ENCODE peak calls at places on chromosomes 5 and 9, in six cellular contexts. One of them, this sample, is unnamed.

GRCh38 chr5:99355881-99356280 is 427.1 kb upstream of the CHD1 start:
- DNase-seq in T-helper 17 cell: no peak
- DNase-seq in stimulated activated CD4-positive, alpha-beta T cell treated with anti-CD3 and anti-CD28 coated beads, Interleukin-12 subunit alpha, Interleukin-12 subunit beta, amount 100 ng/mL, for 48 hours: no peak
- DNase-seq in EH: no peak
- DNase-seq in T-helper 1 cell: no peak
- DNase-seq in stimulated activated CD8-positive, alpha-beta memory T cell treated with anti-CD3 and anti-CD28 coated beads, Interleukin-2, amount 100 ng/mL, for 48 hours: no peak
- DNase-seq in this sample: no peak

GRCh38 chr9:101601904-101602765 is 7.4 kb upstream of the PPP3R2 start:
- DNase-seq in T-helper 17 cell: no peak
- DNase-seq in T-helper 1 cell: no peak
- DNase-seq in stimulated activated CD4-positive, alpha-beta T cell treated with anti-CD3 and anti-CD28 coated beads, Interleukin-12 subunit alpha, Interleukin-12 subunit beta, amount 100 ng/mL, for 48 hours: no peak
- DNase-seq in EH: peak
- DNase-seq in stimulated activated CD8-positive, alpha-beta memory T cell treated with anti-CD3 and anti-CD28 coated beads, Interleukin-2, amount 100 ng/mL, for 48 hours: no peak
- DNase-seq in this sample: peak

GRCh38 chr9:128552744-128553221 is 396 bp downstream of the SPTAN1 start:
- DNase-seq in T-helper 17 cell: peak
- DNase-seq in T-helper 1 cell: peak
- DNase-seq in EH: peak
- DNase-seq in stimulated activated CD8-positive, alpha-beta memory T cell treated with anti-CD3 and anti-CD28 coated beads, Interleukin-2, amount 100 ng/mL, for 48 hours: no peak
- DNase-seq in stimulated activated CD4-positive, alpha-beta T cell treated with anti-CD3 and anti-CD28 coated beads, Interleukin-12 subunit alpha, Interleukin-12 subunit beta, amount 100 ng/mL, for 48 hours: peak
- DNase-seq in this sample: no peak

GRCh38 chr9:69499401-69499800 is 172.8 kb downstream of the APBA1 start:
- DNase-seq in stimulated activated CD4-positive, alpha-beta T cell treated with anti-CD3 and anti-CD28 coated beads, Interleukin-12 subunit alpha, Interleukin-12 subunit beta, amount 100 ng/mL, for 48 hours: no peak
- DNase-seq in T-helper 1 cell: no peak
- DNase-seq in T-helper 17 cell: no peak
- DNase-seq in EH: no peak
- DNase-seq in stimulated activated CD8-positive, alpha-beta memory T cell treated with anti-CD3 and anti-CD28 coated beads, Interleukin-2, amount 100 ng/mL, for 48 hours: no peak
- DNase-seq in this sample: no peak

GRCh38 chr5:42884326-42884725 is 72.6 kb upstream of the SELENOP start:
- DNase-seq in stimulated activated CD4-positive, alpha-beta T cell treated with anti-CD3 and anti-CD28 coated beads, Interleukin-12 subunit alpha, Interleukin-12 subunit beta, amount 100 ng/mL, for 48 hours: no peak
- DNase-seq in stimulated activated CD8-positive, alpha-beta memory T cell treated with anti-CD3 and anti-CD28 coated beads, Interleukin-2, amount 100 ng/mL, for 48 hours: no peak
- DNase-seq in T-helper 17 cell: no peak
- DNase-seq in T-helper 1 cell: no peak
- DNase-seq in EH: no peak
- DNase-seq in this sample: no peak

GRCh38 chr9:93288891-93289883 is 105.2 kb downstream of the WNK2 start:
- DNase-seq in EH: peak
- DNase-seq in T-helper 17 cell: no peak
- DNase-seq in stimulated activated CD4-positive, alpha-beta T cell treated with anti-CD3 and anti-CD28 coated beads, Interleukin-12 subunit alpha, Interleukin-12 subunit beta, amount 100 ng/mL, for 48 hours: no peak
- DNase-seq in stimulated activated CD8-positive, alpha-beta memory T cell treated with anti-CD3 and anti-CD28 coated beads, Interleukin-2, amount 100 ng/mL, for 48 hours: no peak
- DNase-seq in T-helper 1 cell: no peak
- DNase-seq in this sample: no peak

GRCh38 chr5:454936-455335 is 12.0 kb downstream of the EXOC3 start:
- DNase-seq in T-helper 17 cell: no peak
- DNase-seq in EH: no peak
- DNase-seq in stimulated activated CD4-positive, alpha-beta T cell treated with anti-CD3 and anti-CD28 coated beads, Interleukin-12 subunit alpha, Interleukin-12 subunit beta, amount 100 ng/mL, for 48 hours: no peak
- DNase-seq in stimulated activated CD8-positive, alpha-beta memory T cell treated with anti-CD3 and anti-CD28 coated beads, Interleukin-2, amount 100 ng/mL, for 48 hours: no peak
- DNase-seq in T-helper 1 cell: no peak
- DNase-seq in this sample: no peak

GRCh38 chr5:178536541-178537466 is 53.4 kb downstream of the COL23A1 start:
- DNase-seq in stimulated activated CD4-positive, alpha-beta T cell treated with anti-CD3 and anti-CD28 coated beads, Interleukin-12 subunit alpha, Interleukin-12 subunit beta, amount 100 ng/mL, for 48 hours: no peak
- DNase-seq in T-helper 17 cell: no peak
- DNase-seq in stimulated activated CD8-positive, alpha-beta memory T cell treated with anti-CD3 and anti-CD28 coated beads, Interleukin-2, amount 100 ng/mL, for 48 hours: no peak
- DNase-seq in T-helper 1 cell: no peak
- DNase-seq in EH: no peak
- DNase-seq in this sample: no peak

GRCh38 chr9:136084191-136084944 is 10.7 kb downstream of the NACC2 start:
- DNase-seq in EH: no peak
- DNase-seq in stimulated activated CD4-positive, alpha-beta T cell treated with anti-CD3 and anti-CD28 coated beads, Interleukin-12 subunit alpha, Interleukin-12 subunit beta, amount 100 ng/mL, for 48 hours: no peak
- DNase-seq in stimulated activated CD8-positive, alpha-beta memory T cell treated with anti-CD3 and anti-CD28 coated beads, Interleukin-2, amount 100 ng/mL, for 48 hours: no peak
- DNase-seq in T-helper 1 cell: no peak
- DNase-seq in T-helper 17 cell: no peak
- DNase-seq in this sample: no peak

GRCh38 chr5:108503986-108504385 is 122.1 kb upstream of the FBXL17 start:
- DNase-seq in stimulated activated CD8-positive, alpha-beta memory T cell treated with anti-CD3 and anti-CD28 coated beads, Interleukin-2, amount 100 ng/mL, for 48 hours: no peak
- DNase-seq in T-helper 1 cell: no peak
- DNase-seq in EH: no peak
- DNase-seq in stimulated activated CD4-positive, alpha-beta T cell treated with anti-CD3 and anti-CD28 coated beads, Interleukin-12 subunit alpha, Interleukin-12 subunit beta, amount 100 ng/mL, for 48 hours: no peak
- DNase-seq in T-helper 17 cell: no peak
- DNase-seq in this sample: no peak

GRCh38 chr5:83151821-83152220 is 74.5 kb downstream of the XRCC4 start:
- DNase-seq in T-helper 1 cell: no peak
- DNase-seq in stimulated activated CD8-positive, alpha-beta memory T cell treated with anti-CD3 and anti-CD28 coated beads, Interleukin-2, amount 100 ng/mL, for 48 hours: no peak
- DNase-seq in EH: peak
- DNase-seq in T-helper 17 cell: no peak
- DNase-seq in stimulated activated CD4-positive, alpha-beta T cell treated with anti-CD3 and anti-CD28 coated beads, Interleukin-12 subunit alpha, Interleukin-12 subunit beta, amount 100 ng/mL, for 48 hours: no peak
- DNase-seq in this sample: no peak

GRCh38 chr5:136656811-136657210 is 291.5 kb upstream of the TRPC7 start:
- DNase-seq in stimulated activated CD4-positive, alpha-beta T cell treated with anti-CD3 and anti-CD28 coated beads, Interleukin-12 subunit alpha, Interleukin-12 subunit beta, amount 100 ng/mL, for 48 hours: no peak
- DNase-seq in T-helper 1 cell: no peak
- DNase-seq in stimulated activated CD8-positive, alpha-beta memory T cell treated with anti-CD3 and anti-CD28 coated beads, Interleukin-2, amount 100 ng/mL, for 48 hours: no peak
- DNase-seq in T-helper 17 cell: no peak
- DNase-seq in EH: peak
- DNase-seq in this sample: no peak

GRCh38 chr9:126320158-126320922 is 6.3 kb upstream of the MVB12B start:
- DNase-seq in stimulated activated CD4-positive, alpha-beta T cell treated with anti-CD3 and anti-CD28 coated beads, Interleukin-12 subunit alpha, Interleukin-12 subunit beta, amount 100 ng/mL, for 48 hours: no peak
- DNase-seq in stimulated activated CD8-positive, alpha-beta memory T cell treated with anti-CD3 and anti-CD28 coated beads, Interleukin-2, amount 100 ng/mL, for 48 hours: no peak
- DNase-seq in EH: no peak
- DNase-seq in T-helper 17 cell: no peak
- DNase-seq in T-helper 1 cell: no peak
- DNase-seq in this sample: no peak

GRCh38 chr5:155064580-155064979 is 51.0 kb downstream of the KIF4B start:
- DNase-seq in stimulated activated CD8-positive, alpha-beta memory T cell treated with anti-CD3 and anti-CD28 coated beads, Interleukin-2, amount 100 ng/mL, for 48 hours: no peak
- DNase-seq in T-helper 17 cell: no peak
- DNase-seq in stimulated activated CD4-positive, alpha-beta T cell treated with anti-CD3 and anti-CD28 coated beads, Interleukin-12 subunit alpha, Interleukin-12 subunit beta, amount 100 ng/mL, for 48 hours: no peak
- DNase-seq in EH: no peak
- DNase-seq in T-helper 1 cell: no peak
- DNase-seq in this sample: no peak

GRCh38 chr9:86257406-86257805 is 2.1 kb downstream of the C9orf153 start:
- DNase-seq in EH: no peak
- DNase-seq in T-helper 1 cell: no peak
- DNase-seq in T-helper 17 cell: no peak
- DNase-seq in stimulated activated CD8-positive, alpha-beta memory T cell treated with anti-CD3 and anti-CD28 coated beads, Interleukin-2, amount 100 ng/mL, for 48 hours: no peak
- DNase-seq in stimulated activated CD4-positive, alpha-beta T cell treated with anti-CD3 and anti-CD28 coated beads, Interleukin-12 subunit alpha, Interleukin-12 subunit beta, amount 100 ng/mL, for 48 hours: no peak
- DNase-seq in this sample: no peak

GRCh38 chr5:40754381-40755092 is 1.2 kb downstream of the TTC33 start:
- DNase-seq in stimulated activated CD8-positive, alpha-beta memory T cell treated with anti-CD3 and anti-CD28 coated beads, Interleukin-2, amount 100 ng/mL, for 48 hours: no peak
- DNase-seq in T-helper 17 cell: no peak
- DNase-seq in T-helper 1 cell: no peak
- DNase-seq in stimulated activated CD4-positive, alpha-beta T cell treated with anti-CD3 and anti-CD28 coated beads, Interleukin-12 subunit alpha, Interleukin-12 subunit beta, amount 100 ng/mL, for 48 hours: no peak
- DNase-seq in EH: peak
- DNase-seq in this sample: peak

GRCh38 chr9:126248680-126249079 is 77.9 kb upstream of the MVB12B start:
- DNase-seq in stimulated activated CD8-positive, alpha-beta memory T cell treated with anti-CD3 and anti-CD28 coated beads, Interleukin-2, amount 100 ng/mL, for 48 hours: no peak
- DNase-seq in stimulated activated CD4-positive, alpha-beta T cell treated with anti-CD3 and anti-CD28 coated beads, Interleukin-12 subunit alpha, Interleukin-12 subunit beta, amount 100 ng/mL, for 48 hours: no peak
- DNase-seq in EH: peak
- DNase-seq in T-helper 17 cell: no peak
- DNase-seq in T-helper 1 cell: no peak
- DNase-seq in this sample: peak

GRCh38 chr5:91243286-91243685 is 139.8 kb downstream of the ARRDC3 start:
- DNase-seq in T-helper 17 cell: no peak
- DNase-seq in stimulated activated CD8-positive, alpha-beta memory T cell treated with anti-CD3 and anti-CD28 coated beads, Interleukin-2, amount 100 ng/mL, for 48 hours: no peak
- DNase-seq in T-helper 1 cell: no peak
- DNase-seq in EH: no peak
- DNase-seq in stimulated activated CD4-positive, alpha-beta T cell treated with anti-CD3 and anti-CD28 coated beads, Interleukin-12 subunit alpha, Interleukin-12 subunit beta, amount 100 ng/mL, for 48 hours: no peak
- DNase-seq in this sample: no peak

GRCh38 chr5:87411586-87412416 is 929 bp downstream of the CCNH start:
- DNase-seq in T-helper 1 cell: no peak
- DNase-seq in stimulated activated CD8-positive, alpha-beta memory T cell treated with anti-CD3 and anti-CD28 coated beads, Interleukin-2, amount 100 ng/mL, for 48 hours: no peak
- DNase-seq in T-helper 17 cell: no peak
- DNase-seq in EH: peak
- DNase-seq in stimulated activated CD4-positive, alpha-beta T cell treated with anti-CD3 and anti-CD28 coated beads, Interleukin-12 subunit alpha, Interleukin-12 subunit beta, amount 100 ng/mL, for 48 hours: no peak
- DNase-seq in this sample: peak

This sample was measured in H4.